ENCODE peak calls at places on chromosome 2, in seven cellular contexts. One of them, this sample, is unnamed.

GRCh38 chr2:60515751-60516226 is 37.7 kb downstream of the BCL11A start:
- DNase-seq in astrocyte of the spinal cord: peak
- DNase-seq in H9: peak
- DNase-seq in HEK293T: no peak
- DNase-seq in stimulated activated CD4-positive, alpha-beta T cell treated with anti-CD3 and anti-CD28 coated beads, Interleukin-12 subunit alpha, Interleukin-12 subunit beta, amount 100 ng/mL, for 24 hours: no peak
- DNase-seq in NCI-H1436: no peak
- DNase-seq in amniotic stem cell: peak
- DNase-seq in this sample: peak

GRCh38 chr2:84880645-84881521 is at the start of gene TRABD2A:
- DNase-seq in NCI-H1436: no peak
- DNase-seq in stimulated activated CD4-positive, alpha-beta T cell treated with anti-CD3 and anti-CD28 coated beads, Interleukin-12 subunit alpha, Interleukin-12 subunit beta, amount 100 ng/mL, for 24 hours: peak
- DNase-seq in astrocyte of the spinal cord: no peak
- DNase-seq in HEK293T: peak
- DNase-seq in amniotic stem cell: no peak
- DNase-seq in H9: peak
- DNase-seq in this sample: no peak

GRCh38 chr2:237500681-237501424 is 13.8 kb downstream of the MLPH start:
- DNase-seq in HEK293T: no peak
- DNase-seq in amniotic stem cell: peak
- DNase-seq in stimulated activated CD4-positive, alpha-beta T cell treated with anti-CD3 and anti-CD28 coated beads, Interleukin-12 subunit alpha, Interleukin-12 subunit beta, amount 100 ng/mL, for 24 hours: no peak
- DNase-seq in astrocyte of the spinal cord: peak
- DNase-seq in NCI-H1436: no peak
- DNase-seq in H9: no peak
- DNase-seq in this sample: peak

GRCh38 chr2:121960251-121960650 is 204.8 kb downstream of the TSN start:
- DNase-seq in amniotic stem cell: no peak
- DNase-seq in H9: no peak
- DNase-seq in NCI-H1436: no peak
- DNase-seq in astrocyte of the spinal cord: no peak
- DNase-seq in HEK293T: no peak
- DNase-seq in stimulated activated CD4-positive, alpha-beta T cell treated with anti-CD3 and anti-CD28 coated beads, Interleukin-12 subunit alpha, Interleukin-12 subunit beta, amount 100 ng/mL, for 24 hours: no peak
- DNase-seq in this sample: no peak

GRCh38 chr2:144663217-144663616 is 143.3 kb upstream of the ZEB2 start:
- DNase-seq in astrocyte of the spinal cord: no peak
- DNase-seq in NCI-H1436: no peak
- DNase-seq in HEK293T: no peak
- DNase-seq in stimulated activated CD4-positive, alpha-beta T cell treated with anti-CD3 and anti-CD28 coated beads, Interleukin-12 subunit alpha, Interleukin-12 subunit beta, amount 100 ng/mL, for 24 hours: no peak
- DNase-seq in amniotic stem cell: no peak
- DNase-seq in H9: no peak
- DNase-seq in this sample: no peak

GRCh38 chr2:110852051-110852450 is 119.7 kb downstream of the ACOXL start:
- DNase-seq in amniotic stem cell: no peak
- DNase-seq in astrocyte of the spinal cord: no peak
- DNase-seq in HEK293T: no peak
- DNase-seq in NCI-H1436: no peak
- DNase-seq in stimulated activated CD4-positive, alpha-beta T cell treated with anti-CD3 and anti-CD28 coated beads, Interleukin-12 subunit alpha, Interleukin-12 subunit beta, amount 100 ng/mL, for 24 hours: no peak
- DNase-seq in H9: peak
- DNase-seq in this sample: no peak

GRCh38 chr2:162435676-162436075 is 91.7 kb downstream of the GCA start:
- DNase-seq in NCI-H1436: no peak
- DNase-seq in amniotic stem cell: no peak
- DNase-seq in stimulated activated CD4-positive, alpha-beta T cell treated with anti-CD3 and anti-CD28 coated beads, Interleukin-12 subunit alpha, Interleukin-12 subunit beta, amount 100 ng/mL, for 24 hours: no peak
- DNase-seq in astrocyte of the spinal cord: peak
- DNase-seq in HEK293T: no peak
- DNase-seq in H9: no peak
- DNase-seq in this sample: no peak

GRCh38 chr2:205546417-205546816 is 135.9 kb upstream of the NRP2 start:
- DNase-seq in H9: no peak
- DNase-seq in astrocyte of the spinal cord: no peak
- DNase-seq in amniotic stem cell: no peak
- DNase-seq in HEK293T: no peak
- DNase-seq in stimulated activated CD4-positive, alpha-beta T cell treated with anti-CD3 and anti-CD28 coated beads, Interleukin-12 subunit alpha, Interleukin-12 subunit beta, amount 100 ng/mL, for 24 hours: no peak
- DNase-seq in NCI-H1436: no peak
- DNase-seq in this sample: no peak

GRCh38 chr2:242085941-242086621 is 216.6 kb downstream of the RTP5 start:
- DNase-seq in amniotic stem cell: no peak
- DNase-seq in HEK293T: no peak
- DNase-seq in H9: no peak
- DNase-seq in stimulated activated CD4-positive, alpha-beta T cell treated with anti-CD3 and anti-CD28 coated beads, Interleukin-12 subunit alpha, Interleukin-12 subunit beta, amount 100 ng/mL, for 24 hours: no peak
- DNase-seq in astrocyte of the spinal cord: no peak
- DNase-seq in NCI-H1436: no peak
- DNase-seq in this sample: no peak

GRCh38 chr2:162382283-162382682 is 38.4 kb downstream of the GCA start:
- DNase-seq in stimulated activated CD4-positive, alpha-beta T cell treated with anti-CD3 and anti-CD28 coated beads, Interleukin-12 subunit alpha, Interleukin-12 subunit beta, amount 100 ng/mL, for 24 hours: no peak
- DNase-seq in HEK293T: no peak
- DNase-seq in astrocyte of the spinal cord: peak
- DNase-seq in NCI-H1436: peak
- DNase-seq in amniotic stem cell: no peak
- DNase-seq in H9: no peak
- DNase-seq in this sample: no peak

GRCh38 chr2:172751564-172751963 is 15.9 kb downstream of the RAPGEF4 start:
- DNase-seq in stimulated activated CD4-positive, alpha-beta T cell treated with anti-CD3 and anti-CD28 coated beads, Interleukin-12 subunit alpha, Interleukin-12 subunit beta, amount 100 ng/mL, for 24 hours: no peak
- DNase-seq in H9: no peak
- DNase-seq in NCI-H1436: no peak
- DNase-seq in amniotic stem cell: no peak
- DNase-seq in astrocyte of the spinal cord: no peak
- DNase-seq in HEK293T: no peak
- DNase-seq in this sample: no peak

GRCh38 chr2:237625216-237625705 is 2.1 kb upstream of the LRRFIP1 start:
- DNase-seq in astrocyte of the spinal cord: no peak
- DNase-seq in HEK293T: no peak
- DNase-seq in stimulated activated CD4-positive, alpha-beta T cell treated with anti-CD3 and anti-CD28 coated beads, Interleukin-12 subunit alpha, Interleukin-12 subunit beta, amount 100 ng/mL, for 24 hours: no peak
- DNase-seq in amniotic stem cell: no peak
- DNase-seq in H9: peak
- DNase-seq in NCI-H1436: no peak
- DNase-seq in this sample: no peak

GRCh38 chr2:27225526-27225925 is 8.4 kb downstream of the CAD start:
- DNase-seq in NCI-H1436: no peak
- DNase-seq in stimulated activated CD4-positive, alpha-beta T cell treated with anti-CD3 and anti-CD28 coated beads, Interleukin-12 subunit alpha, Interleukin-12 subunit beta, amount 100 ng/mL, for 24 hours: no peak
- DNase-seq in amniotic stem cell: no peak
- DNase-seq in HEK293T: no peak
- DNase-seq in astrocyte of the spinal cord: no peak
- DNase-seq in H9: no peak
- DNase-seq in this sample: no peak

GRCh38 chr2:44740678-44741077 is 200.8 kb upstream of the SIX3 start:
- DNase-seq in stimulated activated CD4-positive, alpha-beta T cell treated with anti-CD3 and anti-CD28 coated beads, Interleukin-12 subunit alpha, Interleukin-12 subunit beta, amount 100 ng/mL, for 24 hours: no peak
- DNase-seq in H9: no peak
- DNase-seq in NCI-H1436: no peak
- DNase-seq in astrocyte of the spinal cord: no peak
- DNase-seq in amniotic stem cell: no peak
- DNase-seq in HEK293T: no peak
- DNase-seq in this sample: no peak

GRCh38 chr2:115921541-115921940 is 1479.1 kb downstream of the DPP10 start:
- DNase-seq in stimulated activated CD4-positive, alpha-beta T cell treated with anti-CD3 and anti-CD28 coated beads, Interleukin-12 subunit alpha, Interleukin-12 subunit beta, amount 100 ng/mL, for 24 hours: no peak
- DNase-seq in amniotic stem cell: no peak
- DNase-seq in astrocyte of the spinal cord: no peak
- DNase-seq in HEK293T: no peak
- DNase-seq in H9: no peak
- DNase-seq in NCI-H1436: no peak
- DNase-seq in this sample: no peak

GRCh38 chr2:46266134-46266533 is 31.1 kb upstream of the EPAS1 start:
- DNase-seq in NCI-H1436: no peak
- DNase-seq in HEK293T: no peak
- DNase-seq in amniotic stem cell: no peak
- DNase-seq in stimulated activated CD4-positive, alpha-beta T cell treated with anti-CD3 and anti-CD28 coated beads, Interleukin-12 subunit alpha, Interleukin-12 subunit beta, amount 100 ng/mL, for 24 hours: no peak
- DNase-seq in astrocyte of the spinal cord: no peak
- DNase-seq in H9: no peak
- DNase-seq in this sample: no peak

GRCh38 chr2:72982781-72983499 is 65.6 kb downstream of the EMX1 start:
- DNase-seq in NCI-H1436: no peak
- DNase-seq in H9: no peak
- DNase-seq in stimulated activated CD4-positive, alpha-beta T cell treated with anti-CD3 and anti-CD28 coated beads, Interleukin-12 subunit alpha, Interleukin-12 subunit beta, amount 100 ng/mL, for 24 hours: no peak
- DNase-seq in astrocyte of the spinal cord: no peak
- DNase-seq in amniotic stem cell: no peak
- DNase-seq in HEK293T: no peak
- DNase-seq in this sample: no peak

GRCh38 chr2:191846787-191847620 is at the start of gene CAVIN2:
- DNase-seq in amniotic stem cell: peak
- DNase-seq in stimulated activated CD4-positive, alpha-beta T cell treated with anti-CD3 and anti-CD28 coated beads, Interleukin-12 subunit alpha, Interleukin-12 subunit beta, amount 100 ng/mL, for 24 hours: no peak
- DNase-seq in NCI-H1436: no peak
- DNase-seq in H9: no peak
- DNase-seq in astrocyte of the spinal cord: peak
- DNase-seq in HEK293T: no peak
- DNase-seq in this sample: peak

GRCh38 chr2:101827246-101827645 is 129.7 kb downstream of the MAP4K4 start:
- DNase-seq in HEK293T: no peak
- DNase-seq in astrocyte of the spinal cord: peak
- DNase-seq in amniotic stem cell: peak
- DNase-seq in H9: no peak
- DNase-seq in stimulated activated CD4-positive, alpha-beta T cell treated with anti-CD3 and anti-CD28 coated beads, Interleukin-12 subunit alpha, Interleukin-12 subunit beta, amount 100 ng/mL, for 24 hours: no peak
- DNase-seq in NCI-H1436: no peak
- DNase-seq in this sample: peak

GRCh38 chr2:24813645-24814257 is 20.5 kb downstream of the CENPO start:
- DNase-seq in amniotic stem cell: no peak
- DNase-seq in astrocyte of the spinal cord: no peak
- DNase-seq in NCI-H1436: no peak
- DNase-seq in HEK293T: no peak
- DNase-seq in stimulated activated CD4-positive, alpha-beta T cell treated with anti-CD3 and anti-CD28 coated beads, Interleukin-12 subunit alpha, Interleukin-12 subunit beta, amount 100 ng/mL, for 24 hours: no peak
- DNase-seq in H9: no peak
- DNase-seq in this sample: no peak

GRCh38 chr2:221495766-221496165 is 76.3 kb downstream of the EPHA4 start:
- DNase-seq in astrocyte of the spinal cord: no peak
- DNase-seq in H9: no peak
- DNase-seq in HEK293T: no peak
- DNase-seq in amniotic stem cell: no peak
- DNase-seq in stimulated activated CD4-positive, alpha-beta T cell treated with anti-CD3 and anti-CD28 coated beads, Interleukin-12 subunit alpha, Interleukin-12 subunit beta, amount 100 ng/mL, for 24 hours: no peak
- DNase-seq in NCI-H1436: no peak
- DNase-seq in this sample: no peak

GRCh38 chr2:157746234-157746950 is 117.7 kb upstream of the ACVR1C start:
- DNase-seq in amniotic stem cell: no peak
- DNase-seq in stimulated activated CD4-positive, alpha-beta T cell treated with anti-CD3 and anti-CD28 coated beads, Interleukin-12 subunit alpha, Interleukin-12 subunit beta, amount 100 ng/mL, for 24 hours: no peak
- DNase-seq in HEK293T: no peak
- DNase-seq in astrocyte of the spinal cord: peak
- DNase-seq in H9: no peak
- DNase-seq in NCI-H1436: no peak
- DNase-seq in this sample: peak

GRCh38 chr2:226906439-226906796 is 70.6 kb downstream of the RHBDD1 start:
- DNase-seq in astrocyte of the spinal cord: no peak
- DNase-seq in stimulated activated CD4-positive, alpha-beta T cell treated with anti-CD3 and anti-CD28 coated beads, Interleukin-12 subunit alpha, Interleukin-12 subunit beta, amount 100 ng/mL, for 24 hours: no peak
- DNase-seq in H9: no peak
- DNase-seq in HEK293T: no peak
- DNase-seq in amniotic stem cell: no peak
- DNase-seq in NCI-H1436: no peak
- DNase-seq in this sample: no peak

GRCh38 chr2:62941413-62941812 is 109.2 kb upstream of the OTX1 start:
- DNase-seq in astrocyte of the spinal cord: no peak
- DNase-seq in stimulated activated CD4-positive, alpha-beta T cell treated with anti-CD3 and anti-CD28 coated beads, Interleukin-12 subunit alpha, Interleukin-12 subunit beta, amount 100 ng/mL, for 24 hours: no peak
- DNase-seq in NCI-H1436: no peak
- DNase-seq in amniotic stem cell: no peak
- DNase-seq in HEK293T: no peak
- DNase-seq in H9: no peak
- DNase-seq in this sample: no peak

GRCh38 chr2:173589604-173590277 is 235.1 kb downstream of the CDCA7 start:
- DNase-seq in astrocyte of the spinal cord: no peak
- DNase-seq in stimulated activated CD4-positive, alpha-beta T cell treated with anti-CD3 and anti-CD28 coated beads, Interleukin-12 subunit alpha, Interleukin-12 subunit beta, amount 100 ng/mL, for 24 hours: no peak
- DNase-seq in H9: no peak
- DNase-seq in HEK293T: no peak
- DNase-seq in NCI-H1436: peak
- DNase-seq in amniotic stem cell: no peak
- DNase-seq in this sample: no peak

GRCh38 chr2:208501217-208501616 is 94.6 kb downstream of the PTH2R start:
- DNase-seq in stimulated activated CD4-positive, alpha-beta T cell treated with anti-CD3 and anti-CD28 coated beads, Interleukin-12 subunit alpha, Interleukin-12 subunit beta, amount 100 ng/mL, for 24 hours: no peak
- DNase-seq in HEK293T: no peak
- DNase-seq in NCI-H1436: peak
- DNase-seq in astrocyte of the spinal cord: no peak
- DNase-seq in H9: peak
- DNase-seq in amniotic stem cell: no peak
- DNase-seq in this sample: no peak

GRCh38 chr2:200592414-200593075 is 6.7 kb downstream of the AOX1 start:
- DNase-seq in stimulated activated CD4-positive, alpha-beta T cell treated with anti-CD3 and anti-CD28 coated beads, Interleukin-12 subunit alpha, Interleukin-12 subunit beta, amount 100 ng/mL, for 24 hours: no peak
- DNase-seq in astrocyte of the spinal cord: peak
- DNase-seq in H9: no peak
- DNase-seq in NCI-H1436: no peak
- DNase-seq in amniotic stem cell: no peak
- DNase-seq in HEK293T: no peak
- DNase-seq in this sample: peak

GRCh38 chr2:127589358-127589757 is 53.9 kb downstream of the MYO7B start:
- DNase-seq in NCI-H1436: no peak
- DNase-seq in HEK293T: no peak
- DNase-seq in stimulated activated CD4-positive, alpha-beta T cell treated with anti-CD3 and anti-CD28 coated beads, Interleukin-12 subunit alpha, Interleukin-12 subunit beta, amount 100 ng/mL, for 24 hours: no peak
- DNase-seq in H9: no peak
- DNase-seq in astrocyte of the spinal cord: no peak
- DNase-seq in amniotic stem cell: no peak
- DNase-seq in this sample: no peak

GRCh38 chr2:24360963-24361330 is 611 bp upstream of the ITSN2 start:
- DNase-seq in H9: peak
- DNase-seq in astrocyte of the spinal cord: no peak
- DNase-seq in stimulated activated CD4-positive, alpha-beta T cell treated with anti-CD3 and anti-CD28 coated beads, Interleukin-12 subunit alpha, Interleukin-12 subunit beta, amount 100 ng/mL, for 24 hours: no peak
- DNase-seq in HEK293T: no peak
- DNase-seq in NCI-H1436: no peak
- DNase-seq in amniotic stem cell: no peak
- DNase-seq in this sample: no peak

GRCh38 chr2:237324446-237325236 is 89.3 kb downstream of the COL6A3 start:
- DNase-seq in astrocyte of the spinal cord: peak
- DNase-seq in HEK293T: no peak
- DNase-seq in amniotic stem cell: no peak
- DNase-seq in H9: no peak
- DNase-seq in NCI-H1436: no peak
- DNase-seq in stimulated activated CD4-positive, alpha-beta T cell treated with anti-CD3 and anti-CD28 coated beads, Interleukin-12 subunit alpha, Interleukin-12 subunit beta, amount 100 ng/mL, for 24 hours: no peak
- DNase-seq in this sample: no peak

GRCh38 chr2:45755585-45756330 is 104.3 kb downstream of the PRKCE start:
- DNase-seq in amniotic stem cell: peak
- DNase-seq in HEK293T: no peak
- DNase-seq in NCI-H1436: no peak
- DNase-seq in stimulated activated CD4-positive, alpha-beta T cell treated with anti-CD3 and anti-CD28 coated beads, Interleukin-12 subunit alpha, Interleukin-12 subunit beta, amount 100 ng/mL, for 24 hours: no peak
- DNase-seq in H9: no peak
- DNase-seq in astrocyte of the spinal cord: peak
- DNase-seq in this sample: no peak

GRCh38 chr2:233213975-233214374 is 37.5 kb upstream of the ATG16L1 start:
- DNase-seq in amniotic stem cell: no peak
- DNase-seq in astrocyte of the spinal cord: no peak
- DNase-seq in HEK293T: no peak
- DNase-seq in H9: no peak
- DNase-seq in stimulated activated CD4-positive, alpha-beta T cell treated with anti-CD3 and anti-CD28 coated beads, Interleukin-12 subunit alpha, Interleukin-12 subunit beta, amount 100 ng/mL, for 24 hours: no peak
- DNase-seq in NCI-H1436: no peak
- DNase-seq in this sample: no peak

GRCh38 chr2:17195016-17195415 is 323.2 kb downstream of the RAD51AP2 start:
- DNase-seq in NCI-H1436: no peak
- DNase-seq in H9: no peak
- DNase-seq in stimulated activated CD4-positive, alpha-beta T cell treated with anti-CD3 and anti-CD28 coated beads, Interleukin-12 subunit alpha, Interleukin-12 subunit beta, amount 100 ng/mL, for 24 hours: no peak
- DNase-seq in astrocyte of the spinal cord: peak
- DNase-seq in amniotic stem cell: no peak
- DNase-seq in HEK293T: no peak
- DNase-seq in this sample: no peak

GRCh38 chr2:168954256-168954655 is 53.2 kb downstream of the G6PC2 start:
- DNase-seq in HEK293T: no peak
- DNase-seq in NCI-H1436: no peak
- DNase-seq in astrocyte of the spinal cord: no peak
- DNase-seq in H9: no peak
- DNase-seq in amniotic stem cell: no peak
- DNase-seq in stimulated activated CD4-positive, alpha-beta T cell treated with anti-CD3 and anti-CD28 coated beads, Interleukin-12 subunit alpha, Interleukin-12 subunit beta, amount 100 ng/mL, for 24 hours: no peak
- DNase-seq in this sample: no peak

GRCh38 chr2:171652411-171652775 is 34.9 kb upstream of the DYNC1I2 start:
- DNase-seq in HEK293T: no peak
- DNase-seq in H9: no peak
- DNase-seq in stimulated activated CD4-positive, alpha-beta T cell treated with anti-CD3 and anti-CD28 coated beads, Interleukin-12 subunit alpha, Interleukin-12 subunit beta, amount 100 ng/mL, for 24 hours: no peak
- DNase-seq in astrocyte of the spinal cord: peak
- DNase-seq in amniotic stem cell: no peak
- DNase-seq in NCI-H1436: no peak
- DNase-seq in this sample: no peak

GRCh38 chr2:1137992-1138391 is 187.3 kb downstream of the SNTG2 start:
- DNase-seq in HEK293T: no peak
- DNase-seq in H9: no peak
- DNase-seq in NCI-H1436: no peak
- DNase-seq in stimulated activated CD4-positive, alpha-beta T cell treated with anti-CD3 and anti-CD28 coated beads, Interleukin-12 subunit alpha, Interleukin-12 subunit beta, amount 100 ng/mL, for 24 hours: no peak
- DNase-seq in astrocyte of the spinal cord: no peak
- DNase-seq in amniotic stem cell: no peak
- DNase-seq in this sample: no peak

GRCh38 chr2:10269711-10270610 is 32.7 kb upstream of the HPCAL1 start:
- DNase-seq in astrocyte of the spinal cord: no peak
- DNase-seq in HEK293T: no peak
- DNase-seq in stimulated activated CD4-positive, alpha-beta T cell treated with anti-CD3 and anti-CD28 coated beads, Interleukin-12 subunit alpha, Interleukin-12 subunit beta, amount 100 ng/mL, for 24 hours: no peak
- DNase-seq in amniotic stem cell: no peak
- DNase-seq in NCI-H1436: no peak
- DNase-seq in H9: peak
- DNase-seq in this sample: no peak

GRCh38 chr2:11387100-11387390 is 42.6 kb upstream of the ROCK2 start:
- DNase-seq in amniotic stem cell: no peak
- DNase-seq in NCI-H1436: no peak
- DNase-seq in HEK293T: no peak
- DNase-seq in H9: no peak
- DNase-seq in astrocyte of the spinal cord: no peak
- DNase-seq in stimulated activated CD4-positive, alpha-beta T cell treated with anti-CD3 and anti-CD28 coated beads, Interleukin-12 subunit alpha, Interleukin-12 subunit beta, amount 100 ng/mL, for 24 hours: no peak
- DNase-seq in this sample: no peak